ENCODE peak calls at places on chromosomes 12 and 14, in four cellular contexts. One of them, this sample, is unnamed.

GRCh38 chr14:52069617-52070431 is 965 bp upstream of the NID2 start:
- DNase-seq in Peyer's patch: no peak
- DNase-seq in H1: peak; percentile 81
- DNase-seq in cardiac muscle cell: peak; percentile 47
- DNase-seq in this sample: no peak

GRCh38 chr14:99480856-99481744 is at the start of the genes CCNK and SETD3:
- DNase-seq in Peyer's patch: peak; percentile 100
- DNase-seq in H1: peak; percentile 98
- DNase-seq in cardiac muscle cell: peak; percentile 99
- DNase-seq in this sample: peak; percentile 100

GRCh38 chr12:47938093-47938492 is 25.3 kb upstream of the TMEM106C start:
- DNase-seq in Peyer's patch: no peak
- DNase-seq in H1: no peak
- DNase-seq in cardiac muscle cell: no peak
- DNase-seq in this sample: no peak

GRCh38 chr14:95314609-95315008 is 5.1 kb downstream of the CLMN start:
- DNase-seq in Peyer's patch: no peak
- DNase-seq in H1: no peak
- DNase-seq in cardiac muscle cell: no peak
- DNase-seq in this sample: no peak

GRCh38 chr12:121626853-121627623 is 708 bp downstream of the ORAI1 start:
- DNase-seq in Peyer's patch: peak; percentile 87
- DNase-seq in H1: peak; percentile 77
- DNase-seq in cardiac muscle cell: peak; percentile 79
- DNase-seq in this sample: peak; percentile 91

GRCh38 chr14:67428501-67429031 is 16.6 kb upstream of the PLEK2 start:
- DNase-seq in Peyer's patch: peak; percentile 73
- DNase-seq in H1: no peak
- DNase-seq in cardiac muscle cell: peak; percentile 22
- DNase-seq in this sample: no peak

GRCh38 chr14:37024166-37024565 is 148.2 kb downstream of the SLC25A21 start:
- DNase-seq in Peyer's patch: no peak
- DNase-seq in H1: no peak
- DNase-seq in cardiac muscle cell: no peak
- DNase-seq in this sample: no peak

GRCh38 chr12:30021046-30021833 is 237.5 kb upstream of the TMTC1 start:
- DNase-seq in Peyer's patch: no peak
- DNase-seq in H1: no peak
- DNase-seq in cardiac muscle cell: no peak
- DNase-seq in this sample: no peak

GRCh38 chr14:51534623-51535022 is 117.1 kb upstream of the FRMD6 start:
- DNase-seq in Peyer's patch: no peak
- DNase-seq in H1: no peak
- DNase-seq in cardiac muscle cell: no peak
- DNase-seq in this sample: no peak

GRCh38 chr14:89534896-89535615 is 118.0 kb upstream of the FOXN3 start:
- DNase-seq in Peyer's patch: no peak
- DNase-seq in H1: no peak
- DNase-seq in cardiac muscle cell: no peak
- DNase-seq in this sample: no peak

GRCh38 chr14:89540830-89541470 is 123.9 kb upstream of the FOXN3 start:
- DNase-seq in Peyer's patch: no peak
- DNase-seq in H1: no peak
- DNase-seq in cardiac muscle cell: no peak
- DNase-seq in this sample: no peak

GRCh38 chr14:89533761-89534160 is 116.7 kb upstream of the FOXN3 start:
- DNase-seq in Peyer's patch: no peak
- DNase-seq in H1: no peak
- DNase-seq in cardiac muscle cell: no peak
- DNase-seq in this sample: no peak

GRCh38 chr14:89540009-89540829 is 123.2 kb upstream of the FOXN3 start:
- DNase-seq in Peyer's patch: no peak
- DNase-seq in H1: no peak
- DNase-seq in cardiac muscle cell: no peak
- DNase-seq in this sample: no peak

GRCh38 chr14:89537911-89538310 is 120.9 kb upstream of the FOXN3 start:
- DNase-seq in Peyer's patch: no peak
- DNase-seq in H1: no peak
- DNase-seq in cardiac muscle cell: no peak
- DNase-seq in this sample: no peak
- TF ChIP-seq CTCF in Peyer's patch: no peak
- TF ChIP-seq CTCF in H1: no peak
- TF ChIP-seq CTCF in cardiac muscle cell: no peak
- TF ChIP-seq CTCF in this sample: no peak

DNA sequence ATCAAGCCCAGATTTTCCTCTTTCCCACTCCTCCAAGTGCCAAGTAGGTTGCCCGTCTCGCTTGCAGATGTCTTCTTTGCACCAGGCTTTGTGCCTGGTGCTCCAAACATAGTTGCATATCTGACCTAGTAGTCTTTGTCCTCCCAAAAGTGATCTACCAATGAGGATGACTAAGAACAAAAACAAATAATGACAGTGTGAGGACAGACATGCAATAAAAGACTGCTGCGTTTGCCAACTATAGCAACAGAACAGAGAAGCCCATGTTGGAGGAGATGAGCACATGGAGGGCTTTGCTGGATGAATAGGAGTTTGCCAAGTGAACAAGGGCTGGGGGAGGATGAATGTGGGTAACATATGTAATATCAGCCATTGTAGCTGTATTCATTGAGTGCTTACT is 15.6 kb downstream of the DTX1 start:
- DNase-seq in Peyer's patch: no peak
- DNase-seq in H1: no peak
- DNase-seq in cardiac muscle cell: no peak
- DNase-seq in this sample: no peak
- H3K27ac ChIP-seq in Peyer's patch: no peak overlapping the region
- H3K27ac ChIP-seq in H1: no peak overlapping the region
- H3K27ac ChIP-seq in cardiac muscle cell: no peak overlapping the region
- H3K27ac ChIP-seq in this sample: no peak overlapping the region

GRCh38 chr12:116373610-116374606 is 96.4 kb upstream of the MED13L start:
- DNase-seq in Peyer's patch: no peak
- DNase-seq in H1: no peak
- DNase-seq in cardiac muscle cell: no peak
- DNase-seq in this sample: no peak

GRCh38 chr12:116372815-116373214 is 95.3 kb upstream of the MED13L start:
- DNase-seq in Peyer's patch: no peak
- DNase-seq in H1: no peak
- DNase-seq in cardiac muscle cell: no peak
- DNase-seq in this sample: no peak

GRCh38 chr12:116368196-116369194 is 91.0 kb upstream of the MED13L start:
- DNase-seq in Peyer's patch: peak; percentile 61
- DNase-seq in H1: no peak
- DNase-seq in cardiac muscle cell: no peak
- DNase-seq in this sample: peak; percentile 90

GRCh38 chr12:116370004-116370404 is 92.5 kb upstream of the MED13L start:
- DNase-seq in Peyer's patch: no peak
- DNase-seq in H1: no peak
- DNase-seq in cardiac muscle cell: no peak
- DNase-seq in this sample: no peak

DNA sequence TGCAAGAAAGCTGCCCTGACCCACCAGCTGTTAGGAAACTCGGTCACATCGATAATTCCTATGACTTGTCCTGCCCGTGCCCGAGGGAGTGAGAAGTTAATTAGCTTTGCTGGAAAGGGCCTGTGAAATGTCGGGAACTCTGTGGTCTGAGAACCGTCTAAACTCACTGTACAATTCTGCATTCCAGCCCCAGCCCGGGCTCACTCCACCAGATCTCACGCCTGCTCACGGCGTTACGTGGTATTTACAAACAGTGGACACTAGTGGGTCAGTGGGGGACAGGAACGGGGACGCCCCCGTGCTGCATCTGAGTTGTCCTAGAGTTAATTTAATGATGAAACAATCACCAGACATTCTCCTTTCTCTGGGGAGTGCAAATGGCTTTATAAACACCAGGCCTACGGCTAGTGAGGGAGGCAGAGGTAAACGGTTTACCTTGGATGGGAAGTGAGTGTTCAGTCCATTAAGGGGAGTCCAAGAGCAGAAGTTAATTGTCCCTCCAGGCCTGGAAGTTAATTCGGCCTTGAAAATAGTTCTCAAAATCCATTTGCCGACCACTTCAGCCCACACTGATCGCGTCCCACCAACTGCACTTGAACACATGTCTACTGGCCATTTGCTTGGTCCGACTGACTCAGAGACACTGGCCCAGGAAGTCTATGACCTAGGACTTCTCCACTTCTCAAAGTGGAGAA is 93.5 kb upstream of the MED13L start:
- DNase-seq in Peyer's patch: no peak
- DNase-seq in H1: no peak
- DNase-seq in cardiac muscle cell: no peak
- DNase-seq in this sample: peak; percentile 85
- H3K4me1 ChIP-seq in Peyer's patch: no peaks in the 10 kb centered on the region
- H3K4me1 ChIP-seq in H1: peaks cover 5% of the 10 kb centered on the region
- H3K4me1 ChIP-seq in cardiac muscle cell: peaks cover 8% of the 10 kb centered on the region
- H3K4me1 ChIP-seq in this sample: peaks cover 14% of the 10 kb centered on the region

DNA sequence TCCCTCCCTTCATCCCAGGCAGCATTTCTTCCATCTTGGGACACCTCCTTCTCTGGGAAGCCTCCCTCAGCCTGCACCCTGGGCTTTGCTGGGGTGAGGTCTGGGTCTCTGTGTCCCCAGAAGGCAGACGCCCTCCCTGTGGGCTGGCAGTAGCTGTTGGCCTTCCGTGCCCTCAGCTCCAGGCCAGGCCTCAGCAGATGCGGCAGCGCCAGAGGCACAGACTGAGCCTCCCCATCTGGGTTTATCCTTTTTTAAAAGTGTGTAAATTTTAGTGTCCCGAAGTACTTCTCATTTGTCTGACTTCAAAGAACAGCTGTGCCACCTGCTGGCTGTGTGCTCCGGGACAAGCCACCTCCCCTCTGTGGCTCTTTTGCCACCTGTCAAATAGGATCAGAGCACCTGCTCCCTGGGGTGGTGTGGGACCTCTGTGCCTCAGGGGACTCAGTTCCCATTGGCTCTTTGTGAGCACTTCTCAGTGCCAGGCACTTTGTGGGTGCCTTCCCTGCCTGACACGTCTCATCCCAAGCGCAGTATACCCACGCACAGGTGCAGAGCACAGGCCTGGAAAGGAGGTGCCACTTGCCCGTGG is 11.1 kb downstream of the EXOC3L4 start:
- DNase-seq in Peyer's patch: peak; percentile 81
- DNase-seq in H1: no peak
- DNase-seq in cardiac muscle cell: no peak
- DNase-seq in this sample: no peak
- TF ChIP-seq CTCF in Peyer's patch: peak; percentile 26
- TF ChIP-seq CTCF in H1: no peak
- TF ChIP-seq CTCF in cardiac muscle cell: no peak
- TF ChIP-seq CTCF in this sample: no peak

GRCh38 chr14:62029569-62029924 is 267.3 kb downstream of the SNAPC1 start:
- DNase-seq in Peyer's patch: no peak
- DNase-seq in H1: no peak
- DNase-seq in cardiac muscle cell: no peak
- DNase-seq in this sample: no peak

GRCh38 chr14:62030387-62030786 is 268.2 kb downstream of the SNAPC1 start:
- DNase-seq in Peyer's patch: no peak
- DNase-seq in H1: no peak
- DNase-seq in cardiac muscle cell: no peak
- DNase-seq in this sample: no peak

GRCh38 chr14:62031504-62031903 is 269.3 kb downstream of the SNAPC1 start:
- DNase-seq in Peyer's patch: no peak
- DNase-seq in H1: no peak
- DNase-seq in cardiac muscle cell: no peak
- DNase-seq in this sample: no peak

GRCh38 chr14:62027958-62028357 is 265.7 kb downstream of the SNAPC1 start:
- DNase-seq in Peyer's patch: no peak
- DNase-seq in H1: no peak
- DNase-seq in cardiac muscle cell: no peak
- DNase-seq in this sample: no peak
- H3K27ac ChIP-seq in Peyer's patch: no peak overlapping the region
- H3K27ac ChIP-seq in H1: no peak overlapping the region
- H3K27ac ChIP-seq in cardiac muscle cell: no peak overlapping the region
- H3K27ac ChIP-seq in this sample: no peak overlapping the region

DNA sequence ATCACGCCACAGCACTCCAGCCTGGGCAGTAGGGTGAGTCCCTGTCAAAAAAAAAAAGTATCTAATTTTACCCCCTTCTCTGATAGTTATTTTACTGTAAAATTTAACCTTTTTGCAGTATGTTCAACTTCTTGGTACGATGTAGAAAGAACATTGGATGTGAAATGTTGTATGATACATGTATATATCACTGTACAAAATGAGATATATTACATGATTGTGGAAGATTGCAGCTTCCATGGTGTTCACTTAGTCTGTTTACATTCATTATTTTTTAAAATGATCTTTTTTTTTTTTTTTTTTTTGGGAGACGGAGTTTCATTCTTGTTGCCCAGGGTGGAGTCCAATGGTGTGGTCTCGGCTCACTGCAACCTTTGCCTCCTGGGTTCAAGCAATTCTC is 9.0 kb downstream of the SP1 start:
- DNase-seq in Peyer's patch: no peak
- DNase-seq in H1: no peak
- DNase-seq in cardiac muscle cell: no peak
- DNase-seq in this sample: no peak
- H3K4me1 ChIP-seq in Peyer's patch: no peaks in the 10 kb centered on the region
- H3K4me1 ChIP-seq in H1: no peaks in the 10 kb centered on the region
- H3K4me1 ChIP-seq in cardiac muscle cell: peaks cover 9% of the 10 kb centered on the region
- H3K4me1 ChIP-seq in this sample: peaks cover 14% of the 10 kb centered on the region

GRCh38 chr12:21248679-21249078 is 86.0 kb downstream of the SLCO1A2 start:
- DNase-seq in Peyer's patch: no peak
- DNase-seq in H1: no peak
- DNase-seq in cardiac muscle cell: peak; percentile 29
- DNase-seq in this sample: no peak
- TF ChIP-seq CTCF in Peyer's patch: no peak
- TF ChIP-seq CTCF in H1: no peak
- TF ChIP-seq CTCF in cardiac muscle cell: no peak
- TF ChIP-seq CTCF in this sample: no peak

DNA sequence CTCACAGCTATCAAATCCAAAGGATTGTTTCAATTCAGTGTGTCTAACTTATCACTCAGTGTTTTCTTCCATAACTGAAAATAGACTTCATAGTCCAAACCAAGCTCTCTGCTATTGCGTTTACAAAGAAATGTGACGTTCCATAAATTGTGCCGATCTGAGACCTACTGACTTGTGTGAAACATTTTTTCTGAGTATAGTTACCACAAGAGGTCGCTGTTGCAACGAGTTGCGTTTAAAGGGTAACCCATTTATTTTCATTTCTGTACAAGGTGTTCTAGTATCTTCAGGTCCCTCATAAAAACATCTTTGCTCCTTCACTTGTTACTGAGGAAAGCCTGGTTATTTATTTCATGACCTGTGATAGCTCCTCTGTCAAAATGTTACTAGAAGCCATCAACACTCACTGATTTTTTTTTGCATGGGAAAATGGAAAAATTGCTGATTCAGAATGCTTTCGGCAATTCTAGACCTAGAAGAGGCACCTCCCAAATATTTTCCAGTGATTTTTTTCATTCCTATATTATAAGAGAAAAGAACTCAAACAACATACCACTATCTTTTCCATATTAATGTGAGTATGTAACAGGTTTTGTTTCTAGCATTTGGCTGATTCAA is 60.9 kb upstream of the OR4E1 start:
- DNase-seq in Peyer's patch: peak; percentile 61
- DNase-seq in H1: no peak
- DNase-seq in cardiac muscle cell: peak; percentile 79
- DNase-seq in this sample: no peak
- H3K27ac ChIP-seq in Peyer's patch: no peak overlapping the region
- H3K27ac ChIP-seq in H1: no peak overlapping the region
- H3K27ac ChIP-seq in cardiac muscle cell: no peak overlapping the region
- H3K27ac ChIP-seq in this sample: no peak overlapping the region

GRCh38 chr14:60656755-60657608 is 7.7 kb upstream of the SIX1 start:
- DNase-seq in Peyer's patch: peak; percentile 79
- DNase-seq in H1: peak; percentile 87
- DNase-seq in cardiac muscle cell: peak; percentile 73
- DNase-seq in this sample: peak; percentile 83
- H3K4me1 ChIP-seq in Peyer's patch: no peaks in the 10 kb centered on the region
- H3K4me1 ChIP-seq in H1: peaks cover 28% of the 10 kb centered on the region
- H3K4me1 ChIP-seq in cardiac muscle cell: peaks cover 18% of the 10 kb centered on the region
- H3K4me1 ChIP-seq in this sample: peaks cover 3% of the 10 kb centered on the region